ENCODE peak calls at places on chromosome 5, in eight cellular contexts. K, O, X, N, J, Q, V and D are unnamed samples.

GRCh38 chr5:43190755-43191603 is 1.0 kb upstream of the NIM1K start:
- DNase-seq in V (no peak), N (no peak), X (peak), O (peak), K (no peak), Q (no peak), J (no peak), D (no peak)

GRCh38 chr5:96582343-96582742 is 79.8 kb upstream of the CAST start:
- DNase-seq in O (peak), N (no peak), K (peak), X (peak), J (no peak), V (no peak), Q (no peak), D (no peak)

GRCh38 chr5:143025971-143026370 is 255.8 kb downstream of the ARHGAP26 start:
- DNase-seq in N (no peak), J (no peak), O (peak), V (no peak), X (no peak), K (no peak), Q (no peak), D (no peak)

GRCh38 chr5:173792781-173793547 is 95.2 kb upstream of the CPEB4 start:
- DNase-seq in N (no peak), K (no peak), V (no peak), X (no peak), Q (peak), J (no peak), O (no peak), D (no peak)

GRCh38 chr5:93186031-93186682 is 394.9 kb downstream of the NR2F1-AS1 start:
- DNase-seq in K (no peak), Q (no peak), J (no peak), O (peak), X (peak), V (no peak), N (no peak), D (no peak)

GRCh38 chr5:44603496-44604272 is 205.1 kb upstream of the MRPS30 start:
- DNase-seq in J (no peak), K (peak), X (peak), O (no peak), V (no peak), N (no peak), Q (no peak), D (no peak)

GRCh38 chr5:96702503-96703383 is 40.6 kb downstream of the CAST start:
- DNase-seq in J (peak), Q (peak), X (peak), K (peak), V (peak), N (peak), O (peak), D (peak)

GRCh38 chr5:8906303-8906967 is 639.4 kb downstream of the SEMA5A start:
- DNase-seq in O (no peak), X (peak), V (no peak), N (no peak), J (no peak), Q (no peak), K (no peak), D (no peak)

GRCh38 chr5:66242050-66242449 is 98.0 kb downstream of the SREK1 start:
- DNase-seq in V (no peak), O (no peak), X (peak), K (no peak), N (no peak), J (no peak), Q (no peak), D (no peak)

GRCh38 chr5:178230879-178231735 is 1.5 kb downstream of the PHYKPL start:
- DNase-seq in Q (peak), X (peak), K (no peak), V (no peak), J (no peak), O (no peak), N (peak), D (no peak)

GRCh38 chr5:157917909-157918809 is 59.2 kb upstream of the CLINT1 start:
- DNase-seq in X (peak), V (peak), O (peak), N (peak), Q (peak), J (peak), K (peak), D (peak)

GRCh38 chr5:67221487-67222242 is 25.1 kb upstream of the CD180 start:
- DNase-seq in N (no peak), O (no peak), X (no peak), K (no peak), V (peak), Q (no peak), J (no peak), D (no peak)

GRCh38 chr5:147407094-147407681 is 102.7 kb downstream of the DPYSL3 start:
- DNase-seq in K (no peak), J (no peak), N (peak), V (no peak), Q (no peak), X (peak), O (no peak), D (no peak)

GRCh38 chr5:112735702-112736101 is 2.0 kb upstream of the APC start:
- DNase-seq in N (no peak), X (peak), V (no peak), K (no peak), J (no peak), O (peak), Q (no peak), D (no peak)

GRCh38 chr5:171907731-171908343 is 98.6 kb downstream of the FBXW11 start:
- DNase-seq in O (peak), X (peak), N (no peak), V (peak), Q (no peak), J (no peak), K (peak), D (peak)

GRCh38 chr5:61732376-61732775 is 400.3 kb downstream of the ZSWIM6 start:
- DNase-seq in O (no peak), K (no peak), J (no peak), Q (no peak), X (no peak), V (no peak), N (no peak), D (no peak)

GRCh38 chr5:50863771-50864170 is 197.3 kb downstream of the PARP8 start:
- DNase-seq in X (no peak), J (no peak), K (no peak), N (no peak), Q (no peak), V (no peak), O (peak), D (no peak)

GRCh38 chr5:141674747-141675146 is 7.3 kb downstream of the ARAP3 start:
- DNase-seq in O (no peak), X (no peak), N (no peak), V (no peak), K (no peak), Q (no peak), J (no peak), D (no peak)

GRCh38 chr5:93343570-93343969 is 237.4 kb downstream of the NR2F1-AS1 start:
- DNase-seq in Q (no peak), V (no peak), O (no peak), N (no peak), K (no peak), X (no peak), J (no peak), D (no peak)

GRCh38 chr5:104189909-104190308 is 627.3 kb upstream of the NUDT12 start:
- DNase-seq in V (no peak), K (peak), O (peak), J (no peak), Q (no peak), N (no peak), X (peak), D (no peak)

GRCh38 chr5:77155179-77155839 is 55.2 kb upstream of the PDE8B start:
- DNase-seq in O (no peak), K (no peak), J (no peak), N (no peak), Q (no peak), V (no peak), X (no peak), D (no peak)

GRCh38 chr5:56749842-56750241 is 65.5 kb upstream of the MAP3K1 start:
- DNase-seq in V (no peak), J (no peak), N (no peak), Q (no peak), O (no peak), X (no peak), K (no peak), D (no peak)

GRCh38 chr5:56757077-56757476 is 58.3 kb upstream of the MAP3K1 start:
- DNase-seq in J (no peak), N (no peak), Q (no peak), O (no peak), X (peak), V (no peak), K (no peak), D (no peak)

GRCh38 chr5:56746553-56746952 is 68.8 kb upstream of the MAP3K1 start:
- DNase-seq in X (no peak), V (no peak), N (no peak), Q (no peak), J (no peak), O (no peak), K (no peak), D (no peak)

DNA sequence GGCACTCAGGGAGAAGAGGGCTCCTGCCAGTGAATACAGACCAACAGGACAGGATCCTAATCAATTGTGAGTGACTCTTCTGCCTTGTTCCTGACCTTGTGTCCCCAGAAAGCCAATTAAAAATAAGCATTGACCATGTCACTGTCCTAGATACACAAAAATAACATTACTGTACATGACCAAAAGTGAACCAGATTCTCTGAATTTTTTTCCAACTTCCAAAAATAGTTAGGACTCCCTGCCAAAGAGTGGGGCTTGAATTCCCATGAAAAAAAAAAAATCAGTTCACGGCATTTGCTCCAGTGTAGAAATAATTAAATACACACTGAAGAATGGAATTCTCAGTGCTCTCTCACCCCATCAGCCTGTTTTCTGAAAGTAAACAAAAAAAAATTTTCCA is 63.4 kb upstream of the MAP3K1 start:
- DNase-seq in V (no peak), J (no peak), X (no peak), O (no peak), K (no peak), N (no peak), Q (no peak), D (no peak)
- H3K4me3 ChIP-seq in V (no peak), J (no peak), X (no peak), O (no peak), K (no peak), N (no peak), Q (no peak), D (no peak)

GRCh38 chr5:154000703-154001102 is 38.0 kb downstream of the FAM114A2 start:
- DNase-seq in K (no peak), Q (no peak), V (no peak), N (no peak), O (no peak), X (no peak), J (no peak), D (no peak)

GRCh38 chr5:153998768-153999167 is 39.9 kb downstream of the FAM114A2 start:
- DNase-seq in K (no peak), J (no peak), X (no peak), Q (no peak), O (no peak), V (no peak), N (no peak), D (no peak)

GRCh38 chr5:154002511-154003020 is 36.1 kb downstream of the FAM114A2 start:
- DNase-seq in K (no peak), Q (no peak), X (no peak), N (no peak), J (no peak), V (no peak), O (peak), D (no peak)

GRCh38 chr5:153999995-154000394 is 38.7 kb downstream of the FAM114A2 start:
- DNase-seq in J (no peak), N (no peak), K (no peak), O (no peak), V (no peak), X (no peak), Q (no peak), D (no peak)

GRCh38 chr5:154002093-154002492 is 36.6 kb downstream of the FAM114A2 start:
- DNase-seq in K (peak), V (no peak), Q (no peak), N (no peak), J (no peak), O (peak), X (peak), D (no peak)
- H3K27ac ChIP-seq in K (no peak), V (no peak), Q (peak), N (no peak), J (no peak), O (peak), X (no peak), D (peak)

GRCh38 chr5:109310315-109310714 is 99.5 kb downstream of the PJA2 start:
- DNase-seq in K (no peak), V (no peak), O (no peak), Q (no peak), X (no peak), N (no peak), J (no peak), D (no peak)
- H3K4me3 ChIP-seq in K (no peak), V (no peak), O (no peak), Q (no peak), X (no peak), N (no peak), J (no peak), D (no peak)

GRCh38 chr5:133232911-133233310 is 181.1 kb downstream of the HSPA4 start:
- DNase-seq in V (no peak), Q (no peak), N (no peak), O (no peak), X (no peak), J (no peak), K (no peak), D (no peak)

GRCh38 chr5:133230823-133231578 is 179.2 kb downstream of the HSPA4 start:
- DNase-seq in Q (no peak), V (no peak), X (no peak), O (no peak), J (no peak), N (no peak), K (no peak), D (no peak)

GRCh38 chr5:133233616-133234015 is 181.8 kb downstream of the HSPA4 start:
- DNase-seq in Q (no peak), V (no peak), X (no peak), J (peak), N (no peak), O (no peak), K (no peak), D (no peak)

GRCh38 chr5:133232011-133232410 is 180.2 kb downstream of the HSPA4 start:
- DNase-seq in V (no peak), X (no peak), K (no peak), O (no peak), Q (peak), J (no peak), N (no peak), D (no peak)

DNA sequence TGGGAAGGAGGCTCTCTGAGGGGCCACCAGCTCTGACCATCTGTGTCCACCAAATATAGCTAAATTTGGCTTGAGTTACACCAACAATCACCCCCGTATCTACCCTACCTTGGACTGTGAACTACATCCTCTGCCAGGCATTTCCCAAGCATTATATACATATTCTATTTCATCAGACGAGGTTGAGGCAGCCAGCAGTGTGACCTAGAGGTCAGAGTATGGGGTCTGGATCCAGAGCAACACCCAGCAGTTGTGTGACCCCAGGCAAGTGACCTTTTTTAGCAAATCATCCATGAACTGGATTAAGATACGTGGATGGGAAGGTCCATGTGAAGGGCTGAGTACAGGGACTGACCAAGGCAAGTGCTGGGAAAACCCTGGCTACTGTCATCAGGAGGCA is 180.6 kb downstream of the HSPA4 start:
- DNase-seq in N (no peak), Q (peak), V (no peak), O (no peak), X (no peak), J (no peak), K (no peak), D (no peak)
- H3K27ac ChIP-seq in N (no peak), Q (no peak), V (no peak), O (no peak), X (no peak), J (no peak), K (no peak), D (no peak)

DNA sequence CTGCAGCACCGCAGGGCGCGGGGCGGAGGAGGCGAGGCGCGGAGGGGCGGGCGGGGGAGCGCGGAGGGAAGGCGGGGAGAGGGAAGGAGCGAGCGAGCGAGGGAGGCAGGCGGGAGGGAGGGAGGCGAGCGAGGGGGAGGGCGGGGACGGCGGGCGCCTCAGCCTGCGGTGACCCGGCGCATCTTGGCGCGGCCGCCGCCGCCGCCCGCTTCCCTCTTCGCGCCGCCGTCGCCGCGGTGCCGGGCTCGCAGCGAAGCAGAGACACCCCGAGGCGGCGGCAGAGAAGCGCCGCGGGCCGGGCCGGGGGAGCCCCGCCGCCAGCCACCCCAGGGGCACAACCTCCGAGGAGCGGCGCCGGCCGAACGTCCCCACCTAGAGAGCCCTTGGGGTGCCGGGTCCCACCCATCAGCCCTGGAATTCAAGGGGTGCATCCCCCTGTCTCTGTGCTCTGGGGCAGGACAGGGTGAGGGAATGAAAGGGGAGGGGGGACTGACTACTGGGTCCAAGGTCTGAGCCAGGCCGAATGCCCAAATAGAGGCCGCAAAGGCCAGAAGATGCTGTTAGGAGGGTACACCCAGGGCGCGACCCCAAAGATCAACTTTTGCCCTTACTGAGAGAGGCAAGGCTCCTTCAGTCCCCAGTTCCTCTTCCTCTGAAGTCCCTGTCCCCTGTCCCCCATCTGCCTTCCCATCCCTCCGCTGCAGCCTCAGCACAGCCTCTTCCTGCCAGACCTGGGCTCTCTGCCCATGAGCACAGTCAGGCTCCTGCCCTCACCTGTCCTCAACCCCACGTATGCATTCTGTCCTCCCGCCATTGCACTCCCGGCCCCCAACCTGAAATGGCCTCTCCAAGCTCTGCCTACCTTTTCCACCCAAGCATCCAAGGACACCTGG is at the start of gene ADAMTS2:
- DNase-seq in J (no peak), V (peak), K (peak), X (peak), Q (peak), N (peak), O (no peak), D (peak)
- H3K4me3 ChIP-seq in J (peak), V (no peak), K (peak), X (peak), Q (peak), N (peak), O (no peak), D (peak)

DNA sequence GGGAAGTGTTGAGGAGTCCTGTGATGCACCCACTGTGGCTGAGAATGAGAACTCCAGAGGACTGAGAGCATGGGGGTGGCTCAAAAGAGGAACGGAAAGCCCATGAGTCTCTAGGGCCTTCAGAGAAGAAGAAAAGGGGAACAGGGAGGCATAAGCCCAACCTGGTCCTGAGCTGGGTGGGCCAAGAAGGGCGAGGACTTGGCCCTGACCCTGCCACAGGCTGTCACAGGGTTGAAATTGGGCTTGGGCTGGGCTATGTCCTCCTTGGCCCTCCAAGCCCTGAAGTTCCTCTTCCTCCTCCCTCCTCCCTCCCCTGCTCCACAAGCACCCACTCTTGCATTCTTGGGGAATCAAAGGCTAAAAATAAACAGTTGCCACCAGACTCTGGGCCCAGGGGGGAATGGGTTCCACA is 49.3 kb upstream of the PPARGC1B start:
- DNase-seq in J (no peak), X (no peak), O (no peak), K (no peak), Q (peak), N (no peak), V (no peak), D (peak)
- H3K27ac ChIP-seq in J (no peak), X (no peak), O (no peak), K (no peak), Q (no peak), N (no peak), V (no peak), D (no peak)

GRCh38 chr5:156870498-156870839 is 20.4 kb downstream of the PPP1R2B start:
- DNase-seq in O (no peak), Q (no peak), X (no peak), V (no peak), N (no peak), J (no peak), K (no peak), D (no peak)
- H3K4me3 ChIP-seq in O (no peak), Q (no peak), X (no peak), V (no peak), N (no peak), J (no peak), K (no peak), D (no peak)

DNA sequence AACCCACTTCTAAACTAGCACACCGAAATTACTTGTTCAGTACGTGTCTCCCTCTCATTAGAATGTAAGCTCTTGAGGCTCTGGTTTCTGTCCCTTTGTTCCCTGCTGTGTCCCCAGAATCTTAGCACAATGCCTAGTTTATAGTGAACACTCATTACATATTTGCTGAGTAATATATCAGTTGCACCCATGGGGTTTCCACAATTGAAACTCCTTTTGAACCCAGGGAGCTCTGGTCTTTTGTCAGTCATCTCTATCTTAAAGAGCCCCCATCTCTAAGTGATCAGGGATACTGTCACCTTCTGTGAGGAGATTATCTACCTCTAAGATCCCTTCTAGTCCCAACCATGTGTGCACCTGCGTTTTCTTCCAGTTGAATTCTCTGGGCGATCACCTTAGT is 12.8 kb downstream of the CAMK4 start:
- DNase-seq in N (no peak), Q (no peak), X (no peak), K (no peak), V (no peak), J (no peak), O (no peak), D (no peak)
- H3K27ac ChIP-seq in N (no peak), Q (no peak), X (no peak), K (no peak), V (no peak), J (no peak), O (no peak), D (no peak)